ENCODE peak calls at places on chromosomes 11 and 22, in seven cellular contexts. One of them, this sample, is unnamed. For H3K4me1, the result is how much of the 10 kb centered on the place peaks cover.

GRCh38 chr11:9150501-9150900 is 59.1 kb upstream of the SCUBE2 start:
- DNase-seq in psoas muscle: no peak
- DNase-seq in heart right ventricle: no peak
- DNase-seq in gastrocnemius medialis: no peak
- DNase-seq in pancreas: no peak
- DNase-seq in fibroblast of lung: peak
- DNase-seq in endodermal cell: no peak
- DNase-seq in this sample: no peak

GRCh38 chr11:125465701-125466100 is 30.4 kb downstream of the FEZ1 start:
- DNase-seq in psoas muscle: no peak
- DNase-seq in heart right ventricle: no peak
- DNase-seq in gastrocnemius medialis: no peak
- DNase-seq in pancreas: no peak
- DNase-seq in fibroblast of lung: no peak
- DNase-seq in endodermal cell: no peak
- DNase-seq in this sample: no peak

GRCh38 chr11:59918987-59919589 is 19.1 kb upstream of the OOSP1 start:
- DNase-seq in psoas muscle: no peak
- DNase-seq in heart right ventricle: no peak
- DNase-seq in gastrocnemius medialis: no peak
- DNase-seq in pancreas: peak
- DNase-seq in fibroblast of lung: no peak
- DNase-seq in endodermal cell: peak
- DNase-seq in this sample: no peak

GRCh38 chr11:87180743-87181142 is 143.0 kb downstream of the TMEM135 start:
- DNase-seq in psoas muscle: no peak
- DNase-seq in heart right ventricle: no peak
- DNase-seq in gastrocnemius medialis: no peak
- DNase-seq in pancreas: no peak
- DNase-seq in fibroblast of lung: peak
- DNase-seq in endodermal cell: no peak
- DNase-seq in this sample: no peak

GRCh38 chr11:128860571-128861361 is 6.3 kb downstream of the KCNJ1 start:
- DNase-seq in psoas muscle: no peak
- DNase-seq in heart right ventricle: no peak
- DNase-seq in gastrocnemius medialis: no peak
- DNase-seq in pancreas: no peak
- DNase-seq in fibroblast of lung: no peak
- DNase-seq in endodermal cell: no peak
- DNase-seq in this sample: no peak

GRCh38 chr11:4134844-4135243 is 40.2 kb downstream of the RRM1 start:
- DNase-seq in psoas muscle: no peak
- DNase-seq in heart right ventricle: no peak
- DNase-seq in gastrocnemius medialis: no peak
- DNase-seq in pancreas: no peak
- DNase-seq in fibroblast of lung: peak
- DNase-seq in endodermal cell: no peak
- DNase-seq in this sample: no peak

GRCh38 chr22:36334838-36335603 is 52.7 kb downstream of the MYH9 start:
- DNase-seq in psoas muscle: no peak
- DNase-seq in heart right ventricle: peak
- DNase-seq in gastrocnemius medialis: no peak
- DNase-seq in pancreas: peak
- DNase-seq in fibroblast of lung: peak
- DNase-seq in endodermal cell: no peak
- DNase-seq in this sample: no peak

GRCh38 chr11:125762445-125762844 is 16.2 kb downstream of the PATE2 start:
- DNase-seq in psoas muscle: no peak
- DNase-seq in heart right ventricle: no peak
- DNase-seq in gastrocnemius medialis: no peak
- DNase-seq in pancreas: no peak
- DNase-seq in fibroblast of lung: no peak
- DNase-seq in endodermal cell: no peak
- DNase-seq in this sample: no peak

GRCh38 chr22:38927033-38927789 is 30.2 kb upstream of the APOBEC3A start:
- DNase-seq in psoas muscle: peak
- DNase-seq in heart right ventricle: peak
- DNase-seq in gastrocnemius medialis: peak
- DNase-seq in pancreas: peak
- DNase-seq in fibroblast of lung: peak
- DNase-seq in endodermal cell: peak
- DNase-seq in this sample: peak

GRCh38 chr11:126791991-126792390 is 208.6 kb downstream of the KIRREL3 start:
- DNase-seq in psoas muscle: no peak
- DNase-seq in heart right ventricle: no peak
- DNase-seq in gastrocnemius medialis: no peak
- DNase-seq in pancreas: no peak
- DNase-seq in fibroblast of lung: no peak
- DNase-seq in endodermal cell: no peak
- DNase-seq in this sample: no peak

GRCh38 chr11:134592391-134592990 is 180.4 kb upstream of the B3GAT1 start:
- DNase-seq in psoas muscle: no peak
- DNase-seq in heart right ventricle: no peak
- DNase-seq in gastrocnemius medialis: no peak
- DNase-seq in pancreas: no peak
- DNase-seq in fibroblast of lung: no peak
- DNase-seq in endodermal cell: peak
- DNase-seq in this sample: no peak

GRCh38 chr22:43861529-43861928 is 784 bp downstream of the SULT4A1 start:
- DNase-seq in psoas muscle: peak
- DNase-seq in heart right ventricle: no peak
- DNase-seq in gastrocnemius medialis: no peak
- DNase-seq in pancreas: no peak
- DNase-seq in fibroblast of lung: peak
- DNase-seq in endodermal cell: no peak
- DNase-seq in this sample: no peak

GRCh38 chr22:36737776-36738175 is 34.2 kb upstream of the CACNG2 start:
- DNase-seq in psoas muscle: peak
- DNase-seq in heart right ventricle: peak
- DNase-seq in gastrocnemius medialis: peak
- DNase-seq in pancreas: no peak
- DNase-seq in fibroblast of lung: no peak
- DNase-seq in endodermal cell: peak
- DNase-seq in this sample: no peak

GRCh38 chr11:3609416-3610265 is 32.2 kb downstream of the ART5 start:
- DNase-seq in psoas muscle: no peak
- DNase-seq in heart right ventricle: no peak
- DNase-seq in gastrocnemius medialis: no peak
- DNase-seq in pancreas: peak
- DNase-seq in fibroblast of lung: peak
- DNase-seq in endodermal cell: peak
- DNase-seq in this sample: no peak

GRCh38 chr22:50118557-50119168 is 28.9 kb downstream of the MOV10L1 start:
- DNase-seq in psoas muscle: no peak
- DNase-seq in heart right ventricle: no peak
- DNase-seq in gastrocnemius medialis: no peak
- DNase-seq in pancreas: no peak
- DNase-seq in fibroblast of lung: peak
- DNase-seq in endodermal cell: no peak
- DNase-seq in this sample: peak

GRCh38 chr22:46220921-46221320 is 29.2 kb downstream of the CDPF1 start:
- DNase-seq in psoas muscle: no peak
- DNase-seq in heart right ventricle: no peak
- DNase-seq in gastrocnemius medialis: no peak
- DNase-seq in pancreas: no peak
- DNase-seq in fibroblast of lung: no peak
- DNase-seq in endodermal cell: no peak
- DNase-seq in this sample: no peak

GRCh38 chr22:41177626-41178424 is 27.3 kb upstream of the L3MBTL2 start:
- DNase-seq in psoas muscle: peak
- DNase-seq in heart right ventricle: no peak
- DNase-seq in gastrocnemius medialis: no peak
- DNase-seq in pancreas: no peak
- DNase-seq in fibroblast of lung: no peak
- DNase-seq in endodermal cell: no peak
- DNase-seq in this sample: no peak

GRCh38 chr22:44260216-44261035 is 52.3 kb downstream of the SHISAL1 start:
- DNase-seq in psoas muscle: peak
- DNase-seq in heart right ventricle: no peak
- DNase-seq in gastrocnemius medialis: no peak
- DNase-seq in pancreas: no peak
- DNase-seq in fibroblast of lung: no peak
- DNase-seq in endodermal cell: peak
- DNase-seq in this sample: no peak

GRCh38 chr11:71917646-71918045 is 10.7 kb downstream of the XNDC1N start:
- DNase-seq in psoas muscle: no peak
- DNase-seq in heart right ventricle: no peak
- DNase-seq in gastrocnemius medialis: no peak
- DNase-seq in pancreas: no peak
- DNase-seq in fibroblast of lung: no peak
- DNase-seq in endodermal cell: no peak
- DNase-seq in this sample: no peak

GRCh38 chr11:67381244-67381972 is 8.0 kb upstream of the CLCF1 start:
- DNase-seq in psoas muscle: no peak
- DNase-seq in heart right ventricle: no peak
- DNase-seq in gastrocnemius medialis: no peak
- DNase-seq in pancreas: no peak
- DNase-seq in fibroblast of lung: no peak
- DNase-seq in endodermal cell: no peak
- DNase-seq in this sample: peak

GRCh38 chr11:36408476-36409136 is 101.5 kb downstream of the TRAF6 start:
- DNase-seq in psoas muscle: no peak
- DNase-seq in heart right ventricle: no peak
- DNase-seq in gastrocnemius medialis: no peak
- DNase-seq in pancreas: no peak
- DNase-seq in fibroblast of lung: no peak
- DNase-seq in endodermal cell: no peak
- DNase-seq in this sample: no peak

GRCh38 chr22:17785185-17786184 is 11.2 kb upstream of the BID start:
- DNase-seq in psoas muscle: peak
- DNase-seq in heart right ventricle: peak
- DNase-seq in gastrocnemius medialis: peak
- DNase-seq in pancreas: peak
- DNase-seq in fibroblast of lung: peak
- DNase-seq in endodermal cell: peak
- DNase-seq in this sample: no peak

GRCh38 chr11:100003985-100004384 is 683.1 kb upstream of the ARHGAP42 start:
- DNase-seq in psoas muscle: no peak
- DNase-seq in heart right ventricle: no peak
- DNase-seq in gastrocnemius medialis: no peak
- DNase-seq in pancreas: no peak
- DNase-seq in fibroblast of lung: no peak
- DNase-seq in endodermal cell: no peak
- DNase-seq in this sample: no peak

DNA sequence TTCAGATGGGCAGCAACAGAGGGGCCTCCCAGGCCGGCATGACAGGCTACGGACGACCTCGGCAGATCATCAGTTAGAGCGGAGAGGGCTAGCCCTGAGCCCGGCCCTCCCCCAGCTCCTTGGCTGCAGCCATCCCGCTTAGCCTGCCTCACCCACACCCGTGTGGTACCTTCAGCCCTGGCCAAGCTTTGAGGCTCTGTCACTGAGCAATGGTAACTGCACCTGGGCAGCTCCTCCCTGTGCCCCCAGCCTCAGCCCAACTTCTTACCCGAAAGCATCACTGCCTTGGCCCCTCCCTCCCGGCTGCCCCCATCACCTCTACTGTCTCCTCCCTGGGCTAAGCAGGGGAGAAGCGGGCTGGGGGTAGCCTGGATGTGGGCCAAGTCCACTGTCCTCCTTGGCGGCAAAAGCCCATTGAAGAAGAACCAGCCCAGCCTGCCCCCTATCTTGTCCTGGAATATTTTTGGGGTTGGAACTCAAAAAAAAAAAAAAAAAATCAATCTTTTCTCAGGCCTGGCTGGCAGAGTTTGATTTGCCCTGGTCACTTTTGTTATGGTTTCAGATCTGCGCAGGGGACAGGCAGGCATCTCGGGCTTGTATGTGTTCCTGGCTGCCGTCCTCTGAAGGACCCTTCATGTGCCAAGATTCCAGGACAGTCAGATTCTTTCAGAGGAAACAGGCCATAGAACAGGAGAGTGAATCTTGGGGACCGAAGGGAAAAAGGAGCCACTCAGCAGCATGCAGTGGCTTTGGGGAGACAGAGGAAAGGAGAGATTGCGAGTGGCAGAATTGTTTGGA is 5.3 kb downstream of the TAGLN start:
- DNase-seq in psoas muscle: no peak
- DNase-seq in heart right ventricle: no peak
- DNase-seq in gastrocnemius medialis: no peak
- DNase-seq in pancreas: no peak
- DNase-seq in fibroblast of lung: no peak
- DNase-seq in endodermal cell: peak
- DNase-seq in this sample: no peak
- H3K4me1 ChIP-seq in psoas muscle: under half
- H3K4me1 ChIP-seq in heart right ventricle: under half
- H3K4me1 ChIP-seq in gastrocnemius medialis: under half
- H3K4me1 ChIP-seq in pancreas: under half
- H3K4me1 ChIP-seq in fibroblast of lung: under half
- H3K4me1 ChIP-seq in endodermal cell: under half
- H3K4me1 ChIP-seq in this sample: under half

GRCh38 chr22:27115816-27116256 is 458.4 kb downstream of the MIAT start:
- DNase-seq in psoas muscle: no peak
- DNase-seq in heart right ventricle: no peak
- DNase-seq in gastrocnemius medialis: no peak
- DNase-seq in pancreas: peak
- DNase-seq in fibroblast of lung: no peak
- DNase-seq in endodermal cell: no peak
- DNase-seq in this sample: no peak
- H3K4me1 ChIP-seq in psoas muscle: under half
- H3K4me1 ChIP-seq in heart right ventricle: under half
- H3K4me1 ChIP-seq in gastrocnemius medialis: under half
- H3K4me1 ChIP-seq in pancreas: under half
- H3K4me1 ChIP-seq in fibroblast of lung: under half
- H3K4me1 ChIP-seq in endodermal cell: under half
- H3K4me1 ChIP-seq in this sample: under half

DNA sequence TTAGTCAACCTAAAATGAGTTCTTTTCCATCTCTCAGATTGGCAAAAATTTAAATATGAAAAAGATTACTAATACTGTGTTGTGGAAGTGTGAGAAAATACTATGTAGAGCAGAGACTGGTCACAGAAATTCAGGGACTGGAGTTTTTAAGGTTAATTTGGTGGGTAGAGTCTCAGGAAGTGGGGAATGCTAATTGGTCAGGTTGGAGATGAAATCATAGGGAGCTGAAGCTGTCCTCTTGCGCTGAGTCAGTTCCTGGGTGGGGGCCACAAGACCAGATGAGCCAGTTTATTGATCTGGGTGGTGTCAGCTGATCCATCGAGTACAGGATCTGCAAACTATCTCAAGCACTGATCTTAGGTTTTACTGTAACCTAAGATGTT is 29.4 kb upstream of the TMEM86A start:
- DNase-seq in psoas muscle: no peak
- DNase-seq in heart right ventricle: no peak
- DNase-seq in gastrocnemius medialis: no peak
- DNase-seq in pancreas: no peak
- DNase-seq in fibroblast of lung: no peak
- DNase-seq in endodermal cell: no peak
- DNase-seq in this sample: no peak
- H3K4me1 ChIP-seq in psoas muscle: under half
- H3K4me1 ChIP-seq in heart right ventricle: under half
- H3K4me1 ChIP-seq in gastrocnemius medialis: under half
- H3K4me1 ChIP-seq in pancreas: under half
- H3K4me1 ChIP-seq in fibroblast of lung: under half
- H3K4me1 ChIP-seq in endodermal cell: under half
- H3K4me1 ChIP-seq in this sample: under half

DNA sequence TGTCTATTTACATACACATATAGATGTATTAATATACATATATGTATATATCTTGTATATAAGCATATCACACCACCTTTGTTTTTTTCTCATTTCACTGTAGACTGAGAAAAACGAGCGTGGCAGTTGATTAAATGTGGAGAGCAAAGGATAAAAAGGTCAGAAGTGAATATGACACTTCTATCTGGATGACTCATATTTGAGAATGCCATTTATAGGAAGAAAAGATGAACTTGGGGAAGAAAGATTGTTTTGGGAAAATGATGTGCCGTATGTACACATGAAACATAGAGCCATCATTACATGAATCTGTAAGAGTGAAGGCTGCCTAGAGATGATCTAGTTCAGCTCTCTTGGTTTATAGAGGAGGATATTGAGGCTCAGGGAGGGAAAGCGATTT is 28.7 kb downstream of the AMOTL1 start:
- DNase-seq in psoas muscle: no peak
- DNase-seq in heart right ventricle: no peak
- DNase-seq in gastrocnemius medialis: no peak
- DNase-seq in pancreas: no peak
- DNase-seq in fibroblast of lung: no peak
- DNase-seq in endodermal cell: no peak
- DNase-seq in this sample: no peak
- H3K4me1 ChIP-seq in psoas muscle: half or more
- H3K4me1 ChIP-seq in heart right ventricle: half or more
- H3K4me1 ChIP-seq in gastrocnemius medialis: half or more
- H3K4me1 ChIP-seq in pancreas: under half
- H3K4me1 ChIP-seq in fibroblast of lung: under half
- H3K4me1 ChIP-seq in endodermal cell: under half
- H3K4me1 ChIP-seq in this sample: under half